ENCODE peak calls at places on chromosomes 6 and 20, in six cellular contexts. F is left lung, W is GM10248, C is upper lobe of right lung, K is Panc1, R is PC-9. I is an unnamed sample.

GRCh38 chr20:58839474-58839874 is 11.2 kb downstream of the GNAS-AS1 start:
- DNase-seq in F (peak; percentile 79), W (no peak), C (no peak), K (no peak), R (peak; percentile 23), I (peak; percentile 64)

GRCh38 chr6:20757761-20758160 is 223.5 kb downstream of the CDKAL1 start:
- DNase-seq in F (no peak), W (no peak), C (no peak), K (no peak), R (no peak), I (no peak)

GRCh38 chr20:36467076-36467999 is 74.0 kb upstream of the MYL9 start:
- DNase-seq in F (no peak), W (peak; percentile 61), C (no peak), K (no peak), R (no peak), I (peak; percentile 66)

GRCh38 chr6:43222418-43223059 is 6.7 kb downstream of the DNPH1 start:
- DNase-seq in F (no peak), W (no peak), C (no peak), K (no peak), R (no peak), I (no peak)

GRCh38 chr6:8108031-8108660 is 5.8 kb upstream of the EEF1E1 start:
- DNase-seq in F (no peak), W (no peak), C (no peak), K (peak; percentile 79), R (peak; percentile 43), I (no peak)

GRCh38 chr6:112409311-112409710 is 62.2 kb downstream of the RFPL4B start:
- DNase-seq in F (no peak), W (no peak), C (no peak), K (no peak), R (no peak), I (no peak)

GRCh38 chr20:32155017-32155965 is 45.8 kb downstream of the TM9SF4 start:
- DNase-seq in F (peak; percentile 95), W (peak; percentile 58), C (peak; percentile 94), K (peak; percentile 70), R (peak; percentile 68), I (peak; percentile 49)

GRCh38 chr6:112933947-112934346 is 586.8 kb downstream of the RFPL4B start:
- DNase-seq in F (no peak), W (no peak), C (no peak), K (no peak), R (no peak), I (no peak)

GRCh38 chr6:158452191-158452590 is 107.7 kb upstream of the TMEM181 start:
- DNase-seq in F (no peak), W (no peak), C (no peak), K (no peak), R (no peak), I (no peak)

GRCh38 chr20:19771031-19771430 is 13.0 kb downstream of the RIN2 start:
- DNase-seq in F (no peak), W (no peak), C (no peak), K (no peak), R (no peak), I (no peak)

GRCh38 chr6:152981989-152982767 is 663 bp downstream of the FBXO5 start:
- DNase-seq in F (peak; percentile 81), W (peak; percentile 18), C (peak; percentile 63), K (no peak), R (no peak), I (no peak)

GRCh38 chr20:48732081-48732829 is 95.5 kb downstream of the PREX1 start:
- DNase-seq in F (no peak), W (no peak), C (no peak), K (no peak), R (no peak), I (no peak)

GRCh38 chr6:33208089-33208967 is at the start of gene RING1:
- DNase-seq in F (peak; percentile 98), W (peak; percentile 95), C (peak; percentile 95), K (no peak), R (peak; percentile 64), I (peak; percentile 97)

GRCh38 chr6:109299695-109300564 is 82.3 kb downstream of the CD164 start:
- DNase-seq in F (no peak), W (no peak), C (no peak), K (no peak), R (no peak), I (no peak)

GRCh38 chr6:160750276-160750689 is 48.2 kb downstream of the PLG start:
- DNase-seq in F (no peak), W (peak; percentile 35), C (no peak), K (no peak), R (no peak), I (peak; percentile 39)

GRCh38 chr20:35837577-35838195 is 65.9 kb downstream of the PHF20 start:
- DNase-seq in F (no peak), W (no peak), C (no peak), K (no peak), R (no peak), I (no peak)

GRCh38 chr6:135870722-135871121 is 19.2 kb downstream of the PDE7B start:
- DNase-seq in F (no peak), W (no peak), C (no peak), K (no peak), R (no peak), I (no peak)

GRCh38 chr6:163137036-163137435 is 277.5 kb upstream of the QKI start:
- DNase-seq in F (no peak), W (no peak), C (no peak), K (no peak), R (no peak), I (no peak)

DNA sequence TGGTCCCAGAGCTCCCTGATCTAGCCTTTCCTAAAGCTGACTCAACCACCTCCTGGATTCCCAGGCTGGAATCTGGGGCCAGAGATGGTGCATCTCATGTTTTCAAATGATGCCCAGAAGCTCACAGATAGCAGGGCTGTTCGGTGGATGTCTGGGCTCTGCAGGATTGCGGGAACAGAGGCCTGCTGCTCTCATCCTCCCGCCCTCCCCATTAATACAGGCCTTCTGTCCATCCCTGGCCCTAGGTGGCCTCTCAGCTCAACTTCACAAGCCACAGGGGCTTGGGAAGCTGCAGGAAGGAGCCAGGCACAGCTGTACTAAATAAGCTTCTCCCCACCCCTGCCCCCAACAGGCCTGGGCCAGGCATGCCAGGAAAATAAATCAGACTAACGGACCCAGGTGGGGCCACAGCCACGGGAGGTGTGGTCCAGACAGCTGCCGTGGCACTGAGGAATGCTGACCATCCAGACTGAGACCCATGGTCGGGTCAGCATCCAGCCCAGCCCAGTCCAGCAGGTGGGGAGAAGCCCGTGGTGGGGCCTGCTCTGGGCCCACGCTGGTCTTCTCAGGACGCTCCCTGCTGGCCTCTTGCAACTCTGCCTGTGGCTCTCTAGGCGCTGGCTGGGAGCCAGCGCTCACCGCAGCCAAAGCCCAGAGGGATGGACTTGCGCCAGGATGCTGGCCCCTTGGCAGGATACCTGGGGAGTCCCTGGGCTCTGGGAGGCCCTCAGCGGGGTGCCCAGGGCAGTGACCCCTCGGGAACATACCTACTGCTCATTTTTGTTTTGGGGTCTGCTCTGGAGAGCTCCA is 8.5 kb upstream of the YTHDF1 start:
- DNase-seq in F (no peak), W (no peak), C (peak; percentile 78), K (no peak), R (peak; percentile 96), I (no peak)
- TF ChIP-seq CTCF in F (no peak), W (no peak), C (peak; percentile 10), K (peak; percentile 38), R (peak; percentile 52), I (no peak)

GRCh38 chr20:62376112-62377063 is 9.3 kb upstream of the LAMA5 start:
- DNase-seq in F (no peak), W (no peak), C (no peak), K (no peak), R (peak; percentile 54), I (no peak)
- TF ChIP-seq CTCF in F (peak; percentile 37), W (no peak), C (peak; percentile 52), K (peak; percentile 78), R (no peak), I (no peak)

GRCh38 chr6:94902974-94903628 is 674.2 kb upstream of the MANEA start:
- DNase-seq in F (no peak), W (no peak), C (no peak), K (no peak), R (peak; percentile 11), I (no peak)
- TF ChIP-seq CTCF in F (no peak), W (no peak), C (no peak), K (no peak), R (peak; percentile 24), I (no peak)

DNA sequence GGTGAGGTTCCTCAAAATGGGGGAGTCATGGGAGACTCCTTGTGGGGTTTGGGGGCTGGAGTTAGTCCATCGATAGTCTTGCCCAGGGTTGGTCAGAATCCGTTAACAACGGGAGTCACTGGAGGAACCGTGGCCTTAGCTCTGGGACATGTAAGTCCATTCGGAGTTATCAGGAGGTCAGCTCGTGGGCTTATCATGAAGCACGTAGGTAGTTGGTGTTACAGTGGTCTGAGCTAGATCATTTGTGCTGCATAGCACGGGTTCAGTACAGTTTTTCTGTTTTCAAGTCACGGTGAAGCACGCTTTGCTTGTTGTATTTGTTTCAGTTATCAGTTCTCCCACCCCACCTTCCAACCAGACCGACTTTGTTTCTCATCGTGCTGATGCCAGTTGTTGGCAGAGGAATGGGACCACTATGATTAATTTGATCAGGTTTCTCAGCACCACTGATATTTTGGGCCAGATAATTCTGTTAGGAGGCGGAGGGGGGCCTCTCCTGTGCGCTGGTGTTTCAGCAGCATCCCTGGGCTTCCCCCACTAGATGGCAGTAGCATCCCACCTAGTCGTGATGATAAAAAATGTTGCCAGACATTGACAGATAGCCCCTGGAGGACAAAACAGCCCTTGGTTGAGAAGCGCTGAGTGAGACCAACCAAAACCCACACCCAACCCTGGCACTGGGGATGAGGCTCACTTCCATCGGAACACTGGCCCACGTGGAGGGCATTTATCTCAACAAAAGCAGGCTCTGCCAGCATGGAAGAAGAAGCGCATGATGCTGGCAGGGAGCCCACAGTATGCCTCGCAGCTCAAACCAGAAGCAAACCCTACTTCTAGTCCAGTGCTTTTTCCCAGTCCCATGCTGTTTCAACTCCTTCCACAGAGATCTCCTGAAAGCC is 2.2 kb upstream of the APMAP start:
- DNase-seq in F (no peak), W (peak; percentile 78), C (peak; percentile 79), K (no peak), R (peak; percentile 82), I (peak; percentile 84)
- TF ChIP-seq CTCF in F (peak; percentile 87), W (peak; percentile 88), C (peak; percentile 91), K (peak; percentile 93), R (peak; percentile 89), I (peak; percentile 88)

DNA sequence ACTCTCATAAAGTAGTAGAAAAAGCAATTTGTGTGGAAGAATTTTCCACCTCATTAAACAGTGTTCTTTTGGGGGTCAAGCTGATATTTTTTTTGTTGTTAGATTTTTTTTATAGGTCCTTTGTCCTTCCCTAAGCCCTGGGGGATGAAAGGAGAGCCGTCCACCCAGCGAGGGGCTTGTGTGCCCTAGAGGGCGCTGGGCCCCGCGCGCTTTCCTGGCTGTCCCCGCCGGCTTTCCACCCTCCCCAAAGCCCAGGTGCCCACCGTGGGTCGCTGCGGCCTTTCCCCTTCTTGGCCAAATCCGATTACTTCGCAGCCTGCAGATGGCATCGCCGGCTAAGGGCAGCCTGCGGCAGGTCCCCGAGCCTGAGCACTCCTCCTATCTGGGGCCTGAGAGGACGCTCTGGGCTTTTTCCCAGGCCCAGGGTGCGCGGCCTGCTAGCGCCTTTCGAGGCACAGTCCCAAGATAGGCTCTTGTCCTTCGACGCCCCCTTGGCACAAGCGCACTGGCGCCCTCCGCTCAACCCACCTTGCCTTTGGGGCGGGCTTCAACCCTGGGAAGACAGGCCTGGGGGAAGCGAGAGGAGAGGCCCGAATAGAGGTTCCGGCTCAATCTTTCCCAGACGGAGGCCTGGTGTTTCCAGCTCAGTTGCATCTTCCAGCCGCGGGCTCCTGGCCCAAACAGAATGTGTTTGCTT is 33.6 kb downstream of the TFAP2A start:
- DNase-seq in F (no peak), W (peak; percentile 57), C (no peak), K (no peak), R (no peak), I (no peak)
- TF ChIP-seq CTCF in F (no peak), W (peak; percentile 14), C (no peak), K (peak; percentile 77), R (no peak), I (peak; percentile 7)